ENCODE peak calls at places on chromosomes 13 and 19, in nine cellular contexts. D is T-helper 22 cell, M is RPMI7951, V is HCEC 1CT, K is H9, G is GM04503, O is GM04504, Q is cardiac fibroblast, Z is kidney tubule cell. I is an unnamed sample.

GRCh38 chr13:40812724-40813445 is 23.5 kb downstream of the SLC25A15 start:
- DNase-seq in Q (peak; percentile 55), M (peak; percentile 54), D (no peak), V (peak; percentile 33), Z (peak; percentile 91), K (no peak), G (no peak), O (no peak), I (no peak)

GRCh38 chr13:30998548-30999140 is 66.2 kb downstream of the TEX26 start:
- DNase-seq in Z (no peak), V (no peak), O (no peak), Q (peak; percentile 9), M (no peak), G (no peak), D (no peak), K (no peak), I (no peak)

GRCh38 chr13:43272866-43273265 is 249.5 kb downstream of the DNAJC15 start:
- DNase-seq in K (no peak), Q (no peak), D (no peak), Z (no peak), O (no peak), G (no peak), M (no peak), V (no peak), I (no peak)

GRCh38 chr13:66994097-66994496 is 236.0 kb downstream of the PCDH9 start:
- DNase-seq in K (peak; percentile 85), D (no peak), Q (peak; percentile 83), O (peak; percentile 14), M (peak; percentile 3), Z (peak; percentile 83), V (peak; percentile 42), G (no peak), I (no peak)

GRCh38 chr19:18093439-18094161 is 4.0 kb upstream of the MAST3 start:
- DNase-seq in O (no peak), D (no peak), K (peak; percentile 65), V (peak; percentile 55), Q (peak; percentile 66), G (no peak), Z (peak; percentile 30), M (peak; percentile 61), I (no peak)

GRCh38 chr13:38849316-38849715 is 141.3 kb downstream of the STOML3 start:
- DNase-seq in G (no peak), O (no peak), Q (peak; percentile 4), Z (peak; percentile 53), M (peak; percentile 2), K (no peak), V (peak; percentile 25), D (no peak), I (peak; percentile 22)

GRCh38 chr13:59747529-59747928 is 416.2 kb downstream of the DIAPH3 start:
- DNase-seq in Z (peak; percentile 15), G (no peak), V (no peak), O (no peak), Q (no peak), M (no peak), D (no peak), K (no peak), I (no peak)

GRCh38 chr19:5588441-5588840 is 20.7 kb upstream of the TINCR start:
- DNase-seq in M (no peak), Z (no peak), Q (no peak), K (no peak), G (no peak), D (no peak), V (no peak), O (no peak), I (no peak)

GRCh38 chr13:98599502-98600328 is 22.8 kb upstream of the STK24 start:
- DNase-seq in K (peak; percentile 38), V (no peak), M (no peak), Z (no peak), D (no peak), O (no peak), Q (no peak), G (no peak), I (no peak)

GRCh38 chr19:54662730-54663129 is at the start of gene LILRB4:
- DNase-seq in D (no peak), M (no peak), Q (no peak), G (no peak), O (no peak), K (no peak), V (no peak), Z (no peak), I (no peak)

GRCh38 chr13:99373436-99373835 is 66.2 kb upstream of the GPR183 start:
- DNase-seq in Z (no peak), D (no peak), K (no peak), Q (no peak), V (no peak), M (no peak), O (no peak), G (no peak), I (no peak)

GRCh38 chr19:29277107-29277506 is 64.2 kb upstream of the UQCRFS1 start:
- DNase-seq in D (peak; percentile 4), O (no peak), V (no peak), K (peak; percentile 82), M (peak; percentile 79), Q (no peak), Z (peak; percentile 32), G (no peak), I (no peak)

GRCh38 chr19:29845576-29846176 is 33.9 kb downstream of the CCNE1 start:
- DNase-seq in D (no peak), K (peak; percentile 60), V (peak; percentile 27), Z (peak; percentile 67), O (no peak), G (peak; percentile 7), Q (peak; percentile 20), M (peak; percentile 56), I (peak; percentile 2)

GRCh38 chr13:99436013-99436412 is 65.3 kb upstream of the TM9SF2 start:
- DNase-seq in K (no peak), O (no peak), Z (peak; percentile 69), Q (no peak), V (no peak), M (no peak), G (no peak), D (no peak), I (no peak)

GRCh38 chr13:51241720-51242119 is 19.5 kb downstream of the FAM124A start:
- DNase-seq in Q (peak; percentile 88), K (no peak), V (peak; percentile 64), O (no peak), M (no peak), Z (no peak), G (no peak), D (no peak), I (peak; percentile 32)

GRCh38 chr19:2747349-2747748 is 7.5 kb upstream of the SLC39A3 start:
- DNase-seq in V (no peak), K (no peak), D (no peak), G (no peak), Z (no peak), O (no peak), M (no peak), Q (no peak), I (no peak)

GRCh38 chr13:110376120-110376519 is 69.0 kb downstream of the COL4A2 start:
- DNase-seq in G (no peak), K (no peak), O (no peak), Z (no peak), D (no peak), M (no peak), V (no peak), Q (no peak), I (no peak)

GRCh38 chr13:27997904-27998522 is 9.5 kb upstream of the URAD start:
- DNase-seq in K (peak; percentile 76), Q (peak; percentile 48), V (peak; percentile 23), D (no peak), O (no peak), M (peak; percentile 15), G (no peak), Z (peak; percentile 59), I (no peak)

GRCh38 chr19:5684694-5685430 is 4.0 kb downstream of the HSD11B1L start:
- DNase-seq in K (no peak), D (no peak), M (no peak), V (no peak), O (no peak), G (no peak), Q (no peak), Z (no peak), I (no peak)

GRCh38 chr19:51564791-51565190 is 6.3 kb upstream of the ZNF175 start:
- DNase-seq in Z (no peak), O (no peak), M (no peak), G (no peak), D (no peak), K (peak; percentile 51), Q (no peak), V (no peak), I (no peak)

GRCh38 chr19:17234911-17235617 is 9.0 kb downstream of the OCEL1 start:
- DNase-seq in O (no peak), Z (peak; percentile 41), G (no peak), M (peak; percentile 49), K (peak; percentile 81), V (peak; percentile 36), Q (peak; percentile 54), D (peak; percentile 28), I (no peak)

GRCh38 chr13:50842246-50842645 is 1.2 kb downstream of the DLEU7 start:
- DNase-seq in Q (no peak), M (no peak), O (no peak), K (no peak), G (no peak), D (no peak), Z (no peak), V (no peak), I (no peak)

GRCh38 chr19:46659151-46660007 is 1.6 kb downstream of the DACT3 start:
- DNase-seq in Q (no peak), Z (no peak), O (no peak), M (no peak), G (no peak), V (peak; percentile 16), K (peak; percentile 66), D (no peak), I (no peak)

GRCh38 chr13:27171244-27171829 is at the start of gene USP12:
- DNase-seq in Z (no peak), K (peak; percentile 63), V (peak; percentile 27), Q (no peak), O (no peak), G (no peak), D (no peak), M (no peak), I (no peak)

GRCh38 chr13:86681223-86681622 is 882.0 kb upstream of the SLITRK6 start:
- DNase-seq in O (no peak), M (peak; percentile 23), Z (no peak), K (no peak), Q (no peak), G (no peak), D (no peak), V (peak; percentile 20), I (no peak)

GRCh38 chr13:102978168-102978567 is 88.0 kb downstream of the SLC10A2 start:
- DNase-seq in G (peak; percentile 2), O (no peak), K (no peak), V (no peak), Z (peak; percentile 65), D (no peak), M (peak; percentile 42), Q (peak; percentile 52), I (peak; percentile 13)

GRCh38 chr13:48579167-48579918 is 46.5 kb upstream of the RCBTB2 start:
- DNase-seq in M (no peak), V (no peak), Q (no peak), D (no peak), Z (no peak), K (no peak), G (no peak), O (no peak), I (no peak)

GRCh38 chr19:28207244-28207643 is 1005.7 kb downstream of the UQCRFS1 start:
- DNase-seq in K (no peak), G (no peak), Z (no peak), O (no peak), M (no peak), V (no peak), Q (no peak), D (no peak), I (no peak)

GRCh38 chr19:1252818-1253513 is 4.6 kb downstream of the MIDN start:
- DNase-seq in G (peak; percentile 81), O (peak; percentile 96), V (peak; percentile 97), D (peak; percentile 72), Z (peak; percentile 97), M (peak; percentile 98), Q (peak; percentile 98), K (no peak), I (no peak)

GRCh38 chr13:67095621-67096020 is 134.5 kb downstream of the PCDH9 start:
- DNase-seq in K (no peak), Q (peak; percentile 81), V (no peak), D (no peak), G (no peak), M (no peak), O (no peak), Z (peak; percentile 33), I (no peak)

GRCh38 chr13:79389031-79389430 is 17.0 kb downstream of the RBM26 start:
- DNase-seq in Z (no peak), D (no peak), V (no peak), O (no peak), K (no peak), Q (no peak), G (no peak), M (no peak), I (no peak)

I was measured in HS-5.